ENCODE peak calls at places on chromosomes 6 and 20, in six cellular contexts. I is COLO829, D is cardiac fibroblast, S is putamen, H is GM12878, L is skeletal muscle cell. Q is an unnamed sample.

GRCh38 chr20:17960927-17961599 is 7.5 kb downstream of the SNX5 start:
- DNase-seq in I (no peak), D (peak), S (no peak), H (no peak), L (no peak), Q (no peak)

GRCh38 chr6:140344149-140344913 is 969.9 kb upstream of the CITED2 start:
- DNase-seq in I (no peak), D (peak), S (no peak), H (no peak), L (peak), Q (no peak)

GRCh38 chr6:87832025-87832825 is 130.2 kb upstream of the AKIRIN2 start:
- DNase-seq in I (no peak), D (peak), S (peak), H (peak), L (no peak), Q (peak)

GRCh38 chr6:160950507-160950906 is 41.1 kb upstream of the MAP3K4 start:
- DNase-seq in I (no peak), D (peak), S (no peak), H (no peak), L (no peak), Q (no peak)

GRCh38 chr6:52872031-52872430 is 31.4 kb upstream of the GSTA5 start:
- DNase-seq in I (no peak), D (no peak), S (no peak), H (no peak), L (no peak), Q (no peak)

GRCh38 chr6:89375902-89376301 is 23.4 kb upstream of the UBE2J1 start:
- DNase-seq in I (no peak), D (no peak), S (no peak), H (no peak), L (no peak), Q (no peak)

GRCh38 chr20:45968081-45968671 is 3.8 kb downstream of the ZNF335 start:
- DNase-seq in I (no peak), D (no peak), S (no peak), H (no peak), L (no peak), Q (no peak)

GRCh38 chr20:51175156-51175555 is 152.2 kb upstream of the KCNG1 start:
- DNase-seq in I (no peak), D (no peak), S (no peak), H (no peak), L (no peak), Q (no peak)

GRCh38 chr20:44405246-44405645 is 49.7 kb downstream of the HNF4A start:
- DNase-seq in I (no peak), D (no peak), S (no peak), H (no peak), L (no peak), Q (no peak)